ENCODE peak calls at places on chromosomes 7 and 10, in seven cellular contexts. L is HCT116, A is K562, W is GM12878, H is HepG2, N is SK-N-SH, Q is H1. M is an unnamed sample.
A peak's percentile ranks its signal among the peaks of the same experiment; 100 is the strongest.

GRCh38 chr7:16661924-16662323 is 15.9 kb downstream of the BZW2 start:
- DNase-seq in L (no peak), A (no peak), W (no peak), H (no peak), N (no peak), Q (no peak), M (no peak)

GRCh38 chr7:101332026-101332425 is 10.4 kb upstream of the IFT22 start:
- DNase-seq in L (no peak), A (no peak), W (no peak), H (no peak), N (no peak), Q (no peak), M (no peak)

GRCh38 chr7:118076564-118076963 is 107.4 kb upstream of the LSM8 start:
- DNase-seq in L (no peak), A (no peak), W (no peak), H (no peak), N (no peak), Q (no peak), M (no peak)

GRCh38 chr10:86139066-86139657 is 227.4 kb downstream of the GRID1 start:
- DNase-seq in L (peak; percentile 23), A (peak; percentile 13), W (no peak), H (peak; percentile 16), N (no peak), Q (peak; percentile 17), M (peak; percentile 4)

GRCh38 chr10:72332423-72333110 is 22.2 kb downstream of the DNAJB12 start:
- DNase-seq in L (no peak), A (no peak), W (no peak), H (no peak), N (no peak), Q (no peak), M (no peak)

GRCh38 chr7:91098566-91098965 is 165.7 kb upstream of the FZD1 start:
- DNase-seq in L (no peak), A (no peak), W (no peak), H (no peak), N (no peak), Q (no peak), M (no peak)

GRCh38 chr7:111460695-111461094 is 101.6 kb downstream of the IMMP2L start:
- DNase-seq in L (no peak), A (no peak), W (no peak), H (no peak), N (no peak), Q (no peak), M (no peak)

GRCh38 chr10:14749051-14749809 is 25.5 kb downstream of the FAM107B start:
- DNase-seq in L (no peak), A (no peak), W (no peak), H (peak; percentile 21), N (no peak), Q (no peak), M (no peak)

GRCh38 chr7:114264029-114264428 is 150.6 kb upstream of the FOXP2 start:
- DNase-seq in L (no peak), A (no peak), W (no peak), H (no peak), N (no peak), Q (no peak), M (no peak)

GRCh38 chr7:40604601-40605438 is 470.0 kb downstream of the SUGCT start:
- DNase-seq in L (peak; percentile 10), A (peak; percentile 14), W (no peak), H (peak; percentile 29), N (peak; percentile 61), Q (peak; percentile 51), M (peak; percentile 12)

GRCh38 chr10:104925232-104925851 is 284.3 kb downstream of the SORCS3 start:
- DNase-seq in L (peak; percentile 66), A (peak; percentile 3), W (no peak), H (peak; percentile 25), N (peak; percentile 47), Q (peak; percentile 13), M (peak; percentile 43)

GRCh38 chr10:126135177-126135576 is 238.8 kb downstream of the FANK1 start:
- DNase-seq in L (no peak), A (no peak), W (no peak), H (no peak), N (no peak), Q (no peak), M (no peak)

DNA sequence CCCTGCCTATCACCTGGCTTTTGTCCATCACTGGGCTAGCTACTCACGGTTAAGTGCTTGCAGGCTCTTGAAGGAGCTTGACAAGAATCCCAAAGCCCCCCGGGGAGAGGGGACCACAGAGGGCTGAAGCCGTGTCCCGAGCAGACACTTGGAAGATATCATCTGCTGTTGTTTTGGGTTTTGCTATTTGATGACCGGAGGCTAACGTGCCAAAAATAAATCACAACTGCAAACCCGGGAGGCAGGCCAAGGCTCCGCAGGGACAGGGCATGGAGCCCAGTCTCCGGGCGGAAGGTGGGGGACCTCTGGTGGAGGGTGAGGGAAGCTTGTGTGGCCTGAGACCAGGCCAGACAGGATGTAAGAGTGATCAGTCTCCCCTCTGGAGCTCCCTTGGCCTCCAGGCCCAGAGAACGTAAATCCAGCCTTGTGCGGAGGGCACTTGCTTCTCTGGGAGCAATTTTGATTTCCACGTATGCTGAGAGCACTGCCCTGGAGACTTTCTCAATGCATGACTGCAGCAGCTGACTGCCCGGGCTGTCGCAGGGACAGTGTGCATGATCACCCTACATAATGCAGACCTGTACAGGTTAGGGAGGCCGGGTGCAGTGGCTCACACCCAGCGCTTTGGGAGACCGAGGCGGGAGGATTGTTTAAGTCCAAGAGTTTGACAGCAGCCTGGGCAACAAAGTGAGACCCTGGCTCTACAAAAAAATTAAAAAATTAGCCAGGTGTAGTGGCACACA is at the start of gene PHKG1:
- DNase-seq in L (no peak), A (peak; percentile 67), W (no peak), H (peak; percentile 33), N (peak; percentile 74), Q (no peak), M (no peak)
- TF ChIP-seq CTCF in L (peak; percentile 54), A (peak; percentile 54), W (no peak), H (peak; percentile 77), N (peak; percentile 51), Q (peak; percentile 60), M (no peak)

GRCh38 chr10:27745719-27746363 is at the start of gene MKX:
- DNase-seq in L (no peak), A (no peak), W (no peak), H (no peak), N (peak; percentile 31), Q (no peak), M (no peak)

GRCh38 chr10:27745380-27745718 is 270 bp downstream of the MKX start:
- DNase-seq in L (no peak), A (no peak), W (no peak), H (no peak), N (peak; percentile 14), Q (no peak), M (no peak)

GRCh38 chr10:27747096-27747451 is 1.5 kb upstream of the MKX start:
- DNase-seq in L (no peak), A (no peak), W (no peak), H (no peak), N (no peak), Q (no peak), M (no peak)

GRCh38 chr10:27744478-27745379 is 890 bp downstream of the MKX start:
- DNase-seq in L (no peak), A (no peak), W (no peak), H (no peak), N (peak; percentile 21), Q (no peak), M (no peak)

DNA sequence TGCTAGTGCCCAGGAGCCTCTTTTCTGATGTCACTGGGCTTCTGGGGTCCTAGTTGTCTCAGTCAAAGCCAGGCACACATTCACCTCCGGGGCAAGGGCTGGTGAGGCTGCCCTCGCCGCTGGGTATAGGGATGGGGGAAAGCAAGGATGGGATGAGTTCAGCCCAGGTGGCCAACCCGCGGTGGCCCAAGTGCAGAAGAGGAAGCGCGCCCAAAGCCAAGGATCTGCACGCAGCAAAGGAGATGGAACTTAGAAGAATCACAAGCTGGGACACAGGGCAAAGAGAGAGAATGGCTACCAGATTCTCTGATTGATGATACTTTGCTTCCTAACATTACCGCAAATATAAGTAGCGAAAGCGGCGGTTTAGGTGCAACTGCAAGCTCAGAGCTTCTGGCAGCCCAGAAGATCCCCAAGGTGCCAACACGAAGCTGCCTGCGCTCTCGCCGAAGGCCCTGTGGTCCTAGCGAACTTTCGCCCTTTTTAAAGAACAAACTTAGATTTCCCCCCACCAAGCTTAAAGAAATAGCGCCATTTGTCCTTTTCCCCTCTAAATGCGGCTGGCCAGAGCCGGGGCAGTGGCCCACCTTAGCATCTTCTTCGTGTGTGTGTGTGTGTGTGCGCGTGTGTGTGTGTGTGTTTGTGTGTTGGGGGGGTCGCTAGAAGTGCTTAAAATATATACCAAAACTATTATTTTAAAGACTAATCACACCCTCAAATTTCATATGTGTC is 911 bp upstream of the MKX start:
- DNase-seq in L (no peak), A (no peak), W (no peak), H (no peak), N (no peak), Q (no peak), M (no peak)
- H3K4me3 ChIP-seq in L (no peak overlapping the region), A (no peak overlapping the region), W (no peak overlapping the region), H (no peak overlapping the region), N (no peak overlapping the region), Q (peak overlapping the region; percentile 51), M (no peak overlapping the region)

DNA sequence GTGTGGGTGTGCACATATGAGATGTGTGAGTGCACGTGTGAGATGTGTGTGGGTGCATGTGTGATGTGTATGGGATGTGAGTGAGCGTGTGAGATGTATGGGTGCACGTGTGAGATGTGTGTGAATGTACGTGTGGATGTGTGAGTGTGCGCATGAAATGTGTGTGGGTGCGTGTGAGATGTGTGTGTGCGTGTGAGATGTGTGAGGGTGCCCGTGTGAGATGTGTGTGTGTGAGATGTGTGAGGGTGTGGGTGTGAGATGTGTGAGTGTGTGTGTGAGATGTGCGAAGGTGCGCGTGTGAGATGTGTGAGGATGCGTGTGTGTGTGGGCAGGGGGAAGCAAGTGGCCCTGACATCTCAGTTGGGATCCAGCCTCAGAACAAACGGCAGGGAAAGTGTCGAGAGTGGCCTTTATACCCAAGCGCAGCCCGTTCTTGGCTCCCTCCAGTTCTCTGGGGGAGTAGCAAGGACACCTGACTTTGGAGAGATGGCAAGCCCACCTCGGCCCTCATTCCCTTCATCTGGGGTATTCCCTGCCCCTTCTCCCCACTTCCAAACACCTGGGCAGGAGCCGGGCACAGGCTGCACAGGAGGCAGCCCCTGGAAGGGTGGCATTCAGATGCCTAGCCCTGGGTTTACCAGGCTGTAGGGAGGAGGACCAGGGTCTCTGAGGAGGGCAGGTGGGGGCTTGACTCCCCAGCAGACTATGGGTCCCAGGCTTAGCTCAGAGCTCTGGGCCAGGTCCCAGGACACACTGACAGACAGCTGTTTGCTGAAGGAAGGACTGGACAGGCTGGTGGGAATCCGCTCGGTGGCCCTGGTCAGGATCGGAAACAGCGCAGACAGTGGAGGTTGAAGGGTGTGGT is 31.6 kb downstream of the PPIF start:
- DNase-seq in L (no peak), A (peak; percentile 7), W (no peak), H (no peak), N (no peak), Q (no peak), M (no peak)
- TF ChIP-seq SIN3A in L (no peak), A (no peak), W (no peak), H (no peak), N (no peak), Q (no peak), M (no peak)

DNA sequence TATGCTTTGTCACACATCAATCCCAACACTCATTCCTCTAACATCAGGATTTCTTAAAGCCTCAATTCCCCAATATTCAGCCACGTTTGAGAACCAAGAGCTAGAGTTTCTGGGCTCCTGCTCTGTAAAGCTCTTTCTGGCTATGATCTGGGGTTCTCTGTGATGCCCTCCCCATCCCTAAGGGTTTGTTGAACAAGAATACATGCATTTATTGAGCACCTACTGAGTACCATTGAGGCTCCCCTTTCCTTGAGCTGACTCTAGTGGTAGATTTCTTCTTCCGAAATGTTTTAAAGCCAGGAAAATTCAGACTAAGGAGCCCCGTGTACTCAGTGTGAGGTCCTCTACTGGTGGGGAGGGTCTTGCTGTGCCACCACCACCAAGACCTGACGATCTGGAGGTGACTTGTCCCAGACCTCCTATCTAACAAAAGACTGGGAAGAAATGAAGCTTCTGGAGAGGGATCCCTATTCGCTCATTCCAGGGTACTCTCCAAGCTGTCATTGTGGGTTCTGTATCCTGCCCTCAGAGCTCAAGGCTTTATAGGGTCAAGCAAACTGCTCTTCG is 23.1 kb upstream of the SRGN start:
- DNase-seq in L (no peak), A (peak; percentile 54), W (no peak), H (no peak), N (no peak), Q (no peak), M (no peak)
- TF ChIP-seq CTCF in L (peak; percentile 29), A (peak; percentile 56), W (no peak), H (no peak), N (no peak), Q (peak; percentile 29), M (no peak)